ENCODE peak calls at places on chromosomes 7 and 10, in five cellular contexts. F is cardiac fibroblast, U is Right ventricle myocardium superior, I is adrenal gland, K is GM04504. V is an unnamed sample.

GRCh38 chr7:96663871-96664445 is 45.7 kb downstream of the SEM1 start:
- DNase-seq in F (no peak), U (no peak), I (no peak), K (no peak), V (no peak)

GRCh38 chr10:86536294-86536861 is 14.8 kb upstream of the WAPL start:
- DNase-seq in F (no peak), U (no peak), I (no peak), K (no peak), V (no peak)

GRCh38 chr10:132886211-132887099 is 55.9 kb downstream of the CFAP46 start:
- DNase-seq in F (no peak), U (peak), I (no peak), K (no peak), V (no peak)

GRCh38 chr10:29344073-29344820 is 55.4 kb downstream of the LYZL1 start:
- DNase-seq in F (peak), U (no peak), I (no peak), K (no peak), V (no peak)

GRCh38 chr7:18570890-18571478 is 75.4 kb downstream of the HDAC9 start:
- DNase-seq in F (peak), U (no peak), I (no peak), K (no peak), V (no peak)

GRCh38 chr7:149774237-149775175 is 1.1 kb upstream of the ZNF467 start:
- DNase-seq in F (no peak), U (peak), I (no peak), K (no peak), V (no peak)

GRCh38 chr7:27182285-27182827 is 2.7 kb downstream of the HOXA11 start:
- DNase-seq in F (no peak), U (no peak), I (no peak), K (no peak), V (peak)

GRCh38 chr10:52351911-52352310 is 37.8 kb downstream of the DKK1 start:
- DNase-seq in F (peak), U (no peak), I (no peak), K (peak), V (no peak)

GRCh38 chr10:91042069-91042468 is 121.2 kb upstream of the ANKRD1 start:
- DNase-seq in F (no peak), U (no peak), I (no peak), K (no peak), V (no peak)

GRCh38 chr10:30463944-30464451 is 30.0 kb downstream of the MAP3K8 start:
- DNase-seq in F (peak), U (no peak), I (no peak), K (no peak), V (no peak)

GRCh38 chr10:132249824-132250375 is 57.9 kb downstream of the STK32C start:
- DNase-seq in F (no peak), U (no peak), I (no peak), K (no peak), V (no peak)

GRCh38 chr7:157614457-157615020 is 277.7 kb downstream of the DNAJB6 start:
- DNase-seq in F (no peak), U (peak), I (no peak), K (no peak), V (no peak)

GRCh38 chr7:151825711-151826110 is 51.2 kb downstream of the PRKAG2 start:
- DNase-seq in F (no peak), U (peak), I (no peak), K (no peak), V (no peak)

GRCh38 chr10:131437556-131438465 is 126.3 kb upstream of the TCERG1L start:
- DNase-seq in F (no peak), U (no peak), I (no peak), K (no peak), V (no peak)

GRCh38 chr10:27948191-27948590 is 50.7 kb downstream of the ODAD2 start:
- DNase-seq in F (no peak), U (no peak), I (no peak), K (peak), V (no peak)

GRCh38 chr10:25707976-25708671 is 225.9 kb upstream of the MYO3A start:
- DNase-seq in F (no peak), U (no peak), I (no peak), K (no peak), V (no peak)

GRCh38 chr10:83667594-83667993 is 471.7 kb upstream of the GHITM start:
- DNase-seq in F (no peak), U (no peak), I (no peak), K (no peak), V (no peak)

GRCh38 chr10:116728526-116729096 is 13.8 kb downstream of the HSPA12A start:
- DNase-seq in F (peak), U (no peak), I (peak), K (no peak), V (no peak)

GRCh38 chr10:1206601-1207000 is 150.4 kb downstream of the WDR37 start:
- DNase-seq in F (no peak), U (no peak), I (no peak), K (no peak), V (no peak)

GRCh38 chr10:6068006-6068405 is 5.8 kb upstream of the IL2RA start:
- DNase-seq in F (no peak), U (no peak), I (no peak), K (no peak), V (no peak)

GRCh38 chr10:124641282-124642075 is 102.7 kb downstream of the FAM53B start:
- DNase-seq in F (peak), U (peak), I (peak), K (peak), V (no peak)

GRCh38 chr10:43816351-43817321 is 168.0 kb upstream of the ZNF32 start:
- DNase-seq in F (peak), U (no peak), I (no peak), K (peak), V (no peak)

GRCh38 chr10:33114451-33114944 is 156.5 kb upstream of the ITGB1 start:
- DNase-seq in F (peak), U (no peak), I (no peak), K (no peak), V (no peak)

GRCh38 chr10:112953760-112954159 is 3.7 kb downstream of the TCF7L2 start:
- DNase-seq in F (peak), U (no peak), I (no peak), K (no peak), V (no peak)

GRCh38 chr10:121288011-121288410 is 310.2 kb downstream of the FGFR2 start:
- DNase-seq in F (no peak), U (no peak), I (no peak), K (no peak), V (no peak)

GRCh38 chr7:107387573-107388219 is 82.2 kb upstream of the GPR22 start:
- DNase-seq in F (peak), U (no peak), I (no peak), K (peak), V (no peak)

GRCh38 chr10:112143420-112143819 is 40.1 kb downstream of the GPAM start:
- DNase-seq in F (no peak), U (no peak), I (no peak), K (no peak), V (no peak)

GRCh38 chr7:155355745-155356144 is 58.1 kb downstream of the INSIG1 start:
- DNase-seq in F (no peak), U (no peak), I (no peak), K (no peak), V (no peak)

V was measured in lower leg skin.